ENCODE peak calls at places on chromosomes 1 and 21, in eight cellular contexts. S, F, G, I, O, N, H and B are unnamed samples.

GRCh38 chr1:224791362-224791941 is 138.0 kb upstream of the DNAH14 start:
- DNase-seq in F (no peak), N (no peak), S (no peak), I (no peak), G (no peak), O (no peak), H (no peak), B (no peak)

GRCh38 chr1:41399148-41399795 is 38.0 kb downstream of the FOXO6 start:
- DNase-seq in N (no peak), F (no peak), S (no peak), G (peak), H (no peak), O (no peak), I (no peak), B (no peak)

GRCh38 chr1:23122023-23122738 is 46.5 kb downstream of the LUZP1 start:
- DNase-seq in F (no peak), O (peak), H (no peak), N (no peak), I (no peak), S (peak), G (no peak), B (peak)

GRCh38 chr21:34807881-34808568 is 139.2 kb downstream of the CLIC6 start:
- DNase-seq in F (no peak), H (peak), S (peak), O (peak), N (peak), I (peak), G (no peak), B (peak)

GRCh38 chr1:97353094-97353493 is 567.7 kb downstream of the DPYD start:
- DNase-seq in F (no peak), O (no peak), S (no peak), H (no peak), G (no peak), I (no peak), N (no peak), B (no peak)

GRCh38 chr1:41788427-41788826 is 130.3 kb downstream of the HIVEP3 start:
- DNase-seq in G (no peak), N (no peak), O (no peak), I (no peak), S (no peak), F (no peak), H (no peak), B (no peak)

GRCh38 chr21:33886316-33886715 is 29.3 kb downstream of the ATP5PO start:
- DNase-seq in H (no peak), F (no peak), O (no peak), S (no peak), G (no peak), I (no peak), N (no peak), B (no peak)

GRCh38 chr1:41587791-41588190 is 103.3 kb upstream of the EDN2 start:
- DNase-seq in G (no peak), N (no peak), S (no peak), O (no peak), H (no peak), I (no peak), F (no peak), B (no peak)

GRCh38 chr21:46425061-46425460 is 33.6 kb upstream of the DIP2A start:
- DNase-seq in G (peak), F (no peak), H (no peak), N (no peak), I (no peak), S (no peak), O (no peak), B (no peak)

GRCh38 chr1:159763686-159764085 is 17.1 kb upstream of the DUSP23 start:
- DNase-seq in O (no peak), F (no peak), S (no peak), I (no peak), G (no peak), H (no peak), N (no peak), B (no peak)

GRCh38 chr1:999797-1000356 is at the start of gene HES4:
- DNase-seq in N (peak), S (peak), O (peak), H (peak), I (peak), G (no peak), F (peak), B (peak)

GRCh38 chr1:94036721-94037120 is 84.2 kb downstream of the ABCA4 start:
- DNase-seq in F (no peak), I (no peak), N (no peak), H (no peak), G (no peak), O (peak), S (peak), B (peak)

GRCh38 chr21:31278511-31279155 is 65.4 kb downstream of the TIAM1 start:
- DNase-seq in F (no peak), I (peak), G (no peak), O (peak), S (peak), N (no peak), H (peak), B (no peak)

GRCh38 chr1:6635910-6636760 is 11.5 kb downstream of the THAP3 start:
- DNase-seq in H (no peak), G (no peak), I (no peak), S (no peak), F (no peak), O (no peak), N (no peak), B (no peak)

GRCh38 chr1:26697978-26698849 is 2.4 kb downstream of the ARID1A start:
- DNase-seq in O (peak), I (peak), H (peak), G (peak), S (peak), F (peak), N (peak), B (peak)

GRCh38 chr1:208243522-208243850 is 698 bp downstream of the PLXNA2 start:
- DNase-seq in F (no peak), I (no peak), H (no peak), N (no peak), S (no peak), G (no peak), O (peak), B (peak)

GRCh38 chr1:226723640-226724532 is 15.2 kb downstream of the ITPKB start:
- DNase-seq in N (no peak), G (peak), I (peak), O (peak), S (peak), F (no peak), H (peak), B (peak)

GRCh38 chr1:170790651-170791071 is 126.7 kb downstream of the PRRX1 start:
- DNase-seq in F (no peak), G (no peak), O (peak), H (no peak), S (peak), I (peak), N (no peak), B (no peak)

GRCh38 chr1:172537827-172538391 is 5.0 kb downstream of the SUCO start:
- DNase-seq in H (no peak), I (no peak), N (no peak), O (peak), F (no peak), S (peak), G (no peak), B (no peak)

GRCh38 chr1:182629674-182630073 is 25.5 kb upstream of the RGS16 start:
- DNase-seq in F (no peak), H (peak), G (no peak), I (no peak), S (no peak), O (no peak), N (peak), B (no peak)

GRCh38 chr1:20345419-20345818 is 54.7 kb downstream of the VWA5B1 start:
- DNase-seq in S (no peak), I (no peak), G (no peak), H (no peak), O (no peak), F (no peak), N (no peak), B (no peak)

GRCh38 chr1:215181518-215181917 is 99.0 kb downstream of the KCNK2 start:
- DNase-seq in O (no peak), F (no peak), H (no peak), I (no peak), G (no peak), N (no peak), S (no peak), B (peak)